ENCODE peak calls at places on chromosomes 4 and X, in nine cellular contexts. K is H54; R is ELR; O is T-cell; B is breast epithelium; X is activated T-cell treated with anti-CD3 and anti-CD28 coated beads for 1 hour; W is NCI-H774; H is smooth muscle cell of the brain vasculature; J is CD4-positive, alpha-beta T cell. Z is an unnamed sample.

GRCh38 chr4:100428051-100428450 is 89.8 kb downstream of the EMCN start:
- DNase-seq in H (no peak), J (no peak), B (no peak), X (no peak), W (no peak), R (peak), K (peak), O (no peak), Z (peak)

GRCh38 chrX:40005290-40006011 is 92.3 kb downstream of the BCOR start:
- DNase-seq in O (no peak), J (no peak), R (no peak), B (no peak), K (no peak), W (no peak), H (no peak), X (no peak), Z (no peak)

GRCh38 chr4:82648356-82648755 is 86.6 kb upstream of the TMEM150C start:
- DNase-seq in B (no peak), O (no peak), R (peak), X (no peak), K (no peak), H (no peak), J (no peak), W (no peak), Z (no peak)

GRCh38 chr4:165874799-165875371 is 1.8 kb downstream of the TLL1 start:
- DNase-seq in R (peak), H (no peak), O (no peak), X (no peak), B (no peak), K (no peak), J (no peak), W (no peak), Z (no peak)

GRCh38 chr4:24394041-24394440 is 190.3 kb downstream of the DHX15 start:
- DNase-seq in K (no peak), J (no peak), R (peak), W (no peak), O (no peak), X (no peak), B (no peak), H (no peak), Z (no peak)

GRCh38 chrX:28590394-28590793 is 3.1 kb downstream of the IL1RAPL1 start:
- DNase-seq in B (no peak), R (no peak), O (no peak), H (no peak), X (no peak), K (no peak), W (no peak), J (no peak), Z (no peak)

GRCh38 chr4:24730256-24731001 is 64.9 kb upstream of the SOD3 start:
- DNase-seq in J (no peak), B (no peak), O (no peak), W (no peak), H (no peak), X (no peak), K (no peak), R (no peak), Z (no peak)

GRCh38 chr4:8705161-8706145 is 112.9 kb downstream of the CPZ start:
- DNase-seq in W (no peak), J (no peak), R (no peak), H (no peak), X (no peak), K (no peak), O (no peak), B (peak), Z (no peak)

GRCh38 chr4:113657834-113658233 is 103.7 kb downstream of the CAMK2D start:
- DNase-seq in X (no peak), H (no peak), J (no peak), K (no peak), B (no peak), W (no peak), R (peak), O (no peak), Z (no peak)

GRCh38 chr4:76585897-76586360 is 150.9 kb downstream of the SHROOM3 start:
- DNase-seq in J (no peak), R (no peak), H (no peak), B (peak), K (peak), W (peak), O (peak), X (no peak), Z (no peak)

GRCh38 chr4:4575284-4576211 is 33.7 kb upstream of the STX18 start:
- DNase-seq in X (peak), R (peak), K (peak), O (peak), H (no peak), J (peak), B (no peak), W (peak), Z (peak)

GRCh38 chr4:181952478-181952877 is 290.7 kb upstream of the TENM3 start:
- DNase-seq in R (peak), K (no peak), W (no peak), J (no peak), H (peak), B (no peak), X (no peak), O (no peak), Z (peak)

GRCh38 chr4:107275192-107275591 is 239.1 kb upstream of the DKK2 start:
- DNase-seq in R (no peak), J (no peak), K (no peak), O (no peak), H (no peak), X (no peak), B (no peak), W (no peak), Z (no peak)

GRCh38 chr4:111959202-111959601 is 186.1 kb upstream of the FAM241A start:
- DNase-seq in H (no peak), R (peak), X (no peak), B (no peak), O (no peak), K (no peak), J (no peak), W (no peak), Z (peak)

GRCh38 chr4:127732623-127733199 is 2.5 kb downstream of the SLC25A31 start:
- DNase-seq in X (no peak), O (no peak), H (no peak), B (no peak), R (peak), W (no peak), K (no peak), J (no peak), Z (peak)

GRCh38 chr4:152245706-152246105 is 290.2 kb downstream of the FBXW7 start:
- DNase-seq in B (no peak), R (no peak), X (no peak), O (no peak), K (no peak), H (no peak), W (no peak), J (no peak), Z (no peak)

GRCh38 chrX:13711141-13711540 is 22.2 kb downstream of the RAB9A start:
- DNase-seq in X (no peak), W (no peak), R (no peak), J (no peak), B (no peak), K (no peak), H (no peak), O (no peak), Z (no peak)

GRCh38 chr4:24141836-24142235 is 252.0 kb upstream of the PPARGC1A start:
- DNase-seq in O (no peak), R (no peak), B (no peak), J (no peak), K (no peak), W (no peak), H (no peak), X (no peak), Z (no peak)

GRCh38 chr4:156137971-156138581 is 184.4 kb upstream of the CTSO start:
- DNase-seq in R (no peak), X (no peak), B (no peak), K (no peak), W (peak), J (no peak), O (no peak), H (no peak), Z (no peak)

GRCh38 chr4:47213971-47214370 is 182.6 kb downstream of the GABRB1 start:
- DNase-seq in O (no peak), J (no peak), W (no peak), R (peak), H (peak), X (no peak), K (no peak), B (no peak), Z (peak)

GRCh38 chr4:40395908-40396806 is 61.0 kb downstream of the CHRNA9 start:
- DNase-seq in R (no peak), W (peak), H (peak), O (no peak), J (no peak), X (no peak), K (no peak), B (peak), Z (no peak)

GRCh38 chrX:137565921-137566745 is at the start of gene ZIC3:
- DNase-seq in H (no peak), J (no peak), X (no peak), O (no peak), R (no peak), W (no peak), B (no peak), K (no peak), Z (no peak)

GRCh38 chr4:91502365-91502764 is 801.4 kb upstream of the GRID2 start:
- DNase-seq in J (no peak), B (no peak), K (no peak), R (no peak), X (no peak), W (no peak), H (no peak), O (no peak), Z (no peak)

GRCh38 chr4:186755550-186756519 is 32.2 kb upstream of the FAT1 start:
- DNase-seq in K (no peak), R (no peak), X (no peak), J (no peak), B (no peak), W (no peak), O (no peak), H (no peak), Z (no peak)

GRCh38 chr4:2667428-2667827 is 88.7 kb downstream of the TNIP2 start:
- DNase-seq in X (no peak), B (no peak), W (no peak), R (no peak), O (no peak), J (no peak), K (no peak), H (no peak), Z (no peak)

GRCh38 chrX:72001906-72002305 is 91.3 kb downstream of the NHSL2 start:
- DNase-seq in J (no peak), W (no peak), B (no peak), R (no peak), X (no peak), K (no peak), H (no peak), O (no peak), Z (no peak)

GRCh38 chr4:151052785-151053184 is 37.7 kb upstream of the LRBA start:
- DNase-seq in O (no peak), R (no peak), X (no peak), H (no peak), B (no peak), J (no peak), W (no peak), K (no peak), Z (no peak)

Z was measured in SW 1271.